ENCODE peak calls at places on chromosomes 5 and 9, in four cellular contexts. Z, S, B and I are unnamed samples.

GRCh38 chr5:127434588-127434987 is 82.9 kb upstream of the PRRC1 start:
- DNase-seq in B (no peak), Z (no peak), S (no peak), I (no peak)

GRCh38 chr5:66595877-66596790 is at the start of gene MAST4:
- DNase-seq in Z (peak), B (peak), S (peak), I (peak)

GRCh38 chr9:129225815-129226214 is 47.8 kb upstream of the IER5L start:
- DNase-seq in Z (no peak), B (no peak), S (peak), I (peak)

GRCh38 chr5:35046754-35047153 is 995 bp downstream of the AGXT2 start:
- DNase-seq in S (no peak), B (no peak), Z (no peak), I (no peak)

GRCh38 chr9:133107961-133108793 is 12.9 kb downstream of the RALGDS start:
- DNase-seq in B (no peak), S (no peak), Z (no peak), I (no peak)

GRCh38 chr5:65801332-65801731 is 79.3 kb downstream of the NLN start:
- DNase-seq in B (no peak), S (no peak), Z (no peak), I (no peak)

GRCh38 chr9:98255064-98255577 is 328 bp downstream of the TBC1D2 start:
- DNase-seq in B (no peak), S (no peak), Z (no peak), I (no peak)

GRCh38 chr5:6713274-6714181 is at the start of gene TENT4A:
- DNase-seq in Z (peak), B (peak), S (peak), I (no peak)

GRCh38 chr5:169911448-169912212 is 68.7 kb downstream of the INSYN2B start:
- DNase-seq in S (no peak), B (no peak), Z (no peak), I (no peak)

GRCh38 chr5:157455057-157455456 is 5.0 kb upstream of the NIPAL4 start:
- DNase-seq in Z (peak), S (no peak), B (no peak), I (no peak)

DNA sequence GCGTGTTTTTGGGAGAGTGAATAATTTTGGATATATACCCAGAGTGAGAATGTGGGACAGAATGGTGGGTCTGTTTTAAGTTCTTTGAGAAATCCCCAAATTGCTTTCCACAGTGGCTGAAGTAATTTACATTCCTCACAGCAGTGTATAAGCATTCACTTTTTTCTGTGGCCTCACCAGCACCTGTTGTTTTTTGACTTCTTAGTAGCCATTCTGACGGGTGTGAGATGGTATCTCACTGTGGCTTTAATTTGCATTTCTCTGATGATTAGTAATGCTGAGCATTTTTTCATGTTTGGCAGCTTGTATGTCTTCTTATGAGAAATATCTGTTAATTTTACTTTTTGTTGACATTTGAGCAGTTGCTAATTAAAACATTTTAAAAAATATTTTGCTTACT is 9.4 kb upstream of the SPATA31D1 start:
- DNase-seq in B (no peak), Z (no peak), S (no peak), I (no peak)
- TF ChIP-seq TEAD4 in B (no peak), Z (no peak), S (no peak), I (no peak)

DNA sequence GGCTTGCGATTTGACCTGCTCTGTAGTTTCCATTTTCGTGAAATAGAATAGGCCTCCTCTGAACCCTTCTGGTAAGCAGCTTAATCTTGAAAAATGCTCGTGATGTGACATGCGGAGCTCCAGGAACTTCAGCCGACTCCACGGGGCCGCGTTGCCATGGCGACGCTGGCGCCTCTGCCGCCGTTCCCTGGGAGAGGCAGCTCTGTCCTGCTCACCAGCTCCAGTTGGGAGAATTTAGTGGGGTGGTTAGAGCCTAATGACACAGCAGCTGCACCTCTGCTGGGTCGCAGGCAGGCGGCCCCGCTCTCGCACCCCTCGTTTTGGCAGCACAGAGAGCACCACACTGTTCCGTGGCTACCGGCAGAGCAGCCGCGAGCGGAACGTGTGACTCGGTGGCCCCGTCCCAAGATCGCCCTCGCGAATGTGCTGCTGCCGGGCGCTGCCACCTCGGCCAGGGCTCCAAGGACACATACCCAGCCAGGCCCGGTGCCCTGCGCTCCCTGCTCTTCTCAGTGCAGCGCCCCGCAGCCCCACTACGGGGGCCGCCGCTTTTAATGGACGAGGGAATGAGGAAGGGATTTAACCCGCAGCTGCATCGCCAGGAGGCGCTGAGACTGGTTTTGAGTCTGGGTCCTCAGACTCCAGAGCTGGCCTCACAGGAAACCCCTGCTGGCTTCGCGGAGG is 131.2 kb upstream of the LMX1B start:
- DNase-seq in S (no peak), Z (peak), B (no peak), I (peak)
- TF ChIP-seq TEAD4 in S (no peak), Z (no peak), B (no peak), I (no peak)

GRCh38 chr5:179823937-179824744 is 3.4 kb downstream of the SQSTM1 start:
- DNase-seq in B (no peak), S (no peak), Z (no peak), I (no peak)
- TF ChIP-seq TEAD4 in B (no peak), S (no peak), Z (no peak), I (no peak)

DNA sequence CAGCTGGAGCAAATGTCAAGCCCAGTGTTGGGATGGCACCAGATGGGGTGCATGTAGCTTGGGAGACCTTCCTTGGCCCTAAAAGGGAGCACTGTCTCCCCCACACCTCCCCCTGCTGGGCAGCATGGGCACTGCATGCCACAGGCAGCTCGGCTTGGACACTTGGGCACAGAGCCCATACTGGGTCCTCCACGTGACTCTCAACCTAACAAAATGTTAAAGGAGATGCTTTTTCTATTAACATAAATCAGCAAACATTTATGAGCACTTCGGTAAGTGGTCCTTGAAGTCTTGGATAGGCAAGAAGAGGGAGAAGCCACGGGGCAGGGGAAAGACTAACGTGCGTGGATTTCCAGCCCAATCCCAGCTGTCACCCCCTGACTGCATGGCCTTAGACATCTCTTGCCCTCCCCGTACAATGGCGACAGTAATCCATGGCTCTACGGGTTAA is 23.9 kb upstream of the MAPK9 start:
- DNase-seq in Z (peak), S (peak), B (peak), I (peak)
- TF ChIP-seq TEAD4 in Z (no peak), S (no peak), B (no peak), I (no peak)